ENCODE peak calls at places on chromosomes 6 and 20, in nine cellular contexts. H, O, M, V, L, E, C, N and B are unnamed samples.

GRCh38 chr20:59428006-59428405 is 127.6 kb downstream of the EDN3 start:
- DNase-seq in H (no peak), O (no peak), M (no peak), V (no peak), L (no peak), E (no peak), C (no peak), N (no peak), B (no peak)

GRCh38 chr6:53979468-53980067 is 131.7 kb upstream of the MLIP start:
- DNase-seq in H (peak), O (peak), M (no peak), V (no peak), L (peak), E (peak), C (peak), N (no peak), B (no peak)

GRCh38 chr6:106973841-106974336 is 640 bp downstream of the CD24 start:
- DNase-seq in H (peak), O (peak), M (no peak), V (no peak), L (no peak), E (no peak), C (peak), N (peak), B (no peak)

GRCh38 chr20:18743665-18744440 is 69.7 kb upstream of the SCP2D1 start:
- DNase-seq in H (peak), O (no peak), M (no peak), V (no peak), L (no peak), E (no peak), C (peak), N (no peak), B (no peak)

GRCh38 chr20:31497838-31498540 is 16.3 kb upstream of the HM13 start:
- DNase-seq in H (no peak), O (no peak), M (no peak), V (peak), L (peak), E (no peak), C (no peak), N (no peak), B (no peak)

GRCh38 chr6:11414564-11414963 is 123.0 kb upstream of the TMEM170B start:
- DNase-seq in H (peak), O (peak), M (no peak), V (no peak), L (no peak), E (no peak), C (peak), N (no peak), B (no peak)

GRCh38 chr20:25259358-25259757 is 11.5 kb downstream of the PYGB start:
- DNase-seq in H (no peak), O (no peak), M (peak), V (no peak), L (no peak), E (no peak), C (no peak), N (no peak), B (no peak)

GRCh38 chr20:59736366-59736765 is 132.0 kb downstream of the PHACTR3 start:
- DNase-seq in H (no peak), O (no peak), M (no peak), V (no peak), L (no peak), E (no peak), C (no peak), N (no peak), B (no peak)

GRCh38 chr6:106631356-106631755 is 2.0 kb downstream of the QRSL1 start:
- DNase-seq in H (peak), O (no peak), M (no peak), V (no peak), L (peak), E (no peak), C (no peak), N (no peak), B (no peak)

GRCh38 chr6:679282-679681 is 13.7 kb downstream of the EXOC2 start:
- DNase-seq in H (no peak), O (no peak), M (no peak), V (no peak), L (peak), E (no peak), C (no peak), N (no peak), B (no peak)

GRCh38 chr20:22846829-22847228 is 188.3 kb upstream of the SSTR4 start:
- DNase-seq in H (no peak), O (no peak), M (no peak), V (no peak), L (no peak), E (no peak), C (no peak), N (no peak), B (no peak)

GRCh38 chr20:9112541-9113515 is 43.9 kb downstream of the PLCB4 start:
- DNase-seq in H (no peak), O (no peak), M (no peak), V (no peak), L (peak), E (no peak), C (peak), N (no peak), B (no peak)

GRCh38 chr6:12137480-12137879 is 125.4 kb downstream of the HIVEP1 start:
- DNase-seq in H (peak), O (no peak), M (peak), V (peak), L (peak), E (no peak), C (no peak), N (no peak), B (no peak)

GRCh38 chr6:30818426-30818841 is 65.9 kb upstream of the DDR1 start:
- DNase-seq in H (peak), O (no peak), M (no peak), V (no peak), L (peak), E (no peak), C (peak), N (no peak), B (no peak)

GRCh38 chr6:53811082-53811481 is 16.3 kb downstream of the LRRC1 start:
- DNase-seq in H (peak), O (peak), M (peak), V (no peak), L (no peak), E (no peak), C (no peak), N (no peak), B (no peak)

GRCh38 chr20:48897298-48898044 is 24.0 kb upstream of the ARFGEF2 start:
- DNase-seq in H (peak), O (no peak), M (no peak), V (no peak), L (peak), E (peak), C (peak), N (no peak), B (no peak)

GRCh38 chr6:33861722-33862121 is 57.9 kb upstream of the MLN start:
- DNase-seq in H (no peak), O (peak), M (no peak), V (no peak), L (no peak), E (no peak), C (no peak), N (no peak), B (no peak)

GRCh38 chr20:873875-874607 is 40.5 kb downstream of the FAM110A start:
- DNase-seq in H (no peak), O (no peak), M (no peak), V (no peak), L (no peak), E (no peak), C (no peak), N (peak), B (no peak)

GRCh38 chr20:62583424-62583920 is 58.8 kb upstream of the SLCO4A1 start:
- DNase-seq in H (peak), O (no peak), M (no peak), V (no peak), L (no peak), E (no peak), C (no peak), N (no peak), B (no peak)

GRCh38 chr6:150691463-150691862 is 91.8 kb downstream of the PLEKHG1 start:
- DNase-seq in H (no peak), O (no peak), M (no peak), V (no peak), L (no peak), E (no peak), C (no peak), N (no peak), B (no peak)

GRCh38 chr6:79455446-79455845 is 81.8 kb downstream of the LCA5 start:
- DNase-seq in H (no peak), O (no peak), M (no peak), V (no peak), L (no peak), E (no peak), C (no peak), N (no peak), B (no peak)

GRCh38 chr6:39140556-39141191 is 25.7 kb upstream of the SAYSD1 start:
- DNase-seq in H (no peak), O (no peak), M (no peak), V (no peak), L (no peak), E (no peak), C (no peak), N (no peak), B (no peak)

GRCh38 chr20:20606046-20606445 is 106.4 kb downstream of the RALGAPA2 start:
- DNase-seq in H (no peak), O (no peak), M (no peak), V (no peak), L (no peak), E (no peak), C (no peak), N (no peak), B (no peak)

GRCh38 chr6:36634317-36634716 is 40.2 kb downstream of the SRSF3 start:
- DNase-seq in H (no peak), O (no peak), M (no peak), V (no peak), L (no peak), E (no peak), C (no peak), N (peak), B (no peak)

GRCh38 chr20:50320910-50321796 is 130.5 kb downstream of the CEBPB start:
- DNase-seq in H (peak), O (no peak), M (peak), V (peak), L (peak), E (no peak), C (peak), N (peak), B (no peak)

DNA sequence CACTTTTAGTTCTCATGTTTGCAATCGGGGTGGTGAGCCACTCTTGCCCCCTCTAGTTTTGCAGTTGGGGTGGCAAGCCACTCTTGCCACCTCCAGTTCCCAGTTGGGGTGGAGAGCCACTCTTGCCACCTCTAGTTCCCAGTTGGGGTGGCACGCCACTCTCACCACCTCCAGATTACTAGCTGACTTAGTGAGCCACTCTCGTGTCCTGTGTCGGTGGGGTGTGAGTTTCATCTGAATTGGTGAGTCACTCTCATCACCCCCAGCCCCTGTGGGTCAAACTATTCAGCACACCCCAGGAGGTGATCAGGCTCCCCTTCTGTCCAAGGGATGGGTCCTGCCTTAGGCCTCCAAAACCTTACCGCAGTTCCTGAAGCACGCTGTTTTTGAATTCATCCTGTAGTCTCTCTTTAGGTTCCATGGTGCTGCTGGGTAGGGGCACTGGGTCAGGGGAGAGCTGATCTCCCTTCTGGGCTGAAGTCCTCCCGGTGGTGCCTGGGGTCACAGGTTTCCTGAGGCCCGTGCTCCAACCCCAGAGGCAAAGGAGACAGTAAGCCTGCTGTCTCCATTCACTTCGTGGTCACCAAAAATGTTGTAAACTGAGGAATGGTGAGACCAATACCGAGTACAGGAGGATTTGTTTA is 224.2 kb upstream of the SYNCRIP start:
- DNase-seq in H (no peak), O (no peak), M (no peak), V (no peak), L (no peak), E (no peak), C (no peak), N (no peak), B (no peak)
- H3K27ac ChIP-seq in H (peak), O (no peak), M (peak), V (no peak), L (no peak), E (no peak), C (no peak), N (no peak), B (no peak)

DNA sequence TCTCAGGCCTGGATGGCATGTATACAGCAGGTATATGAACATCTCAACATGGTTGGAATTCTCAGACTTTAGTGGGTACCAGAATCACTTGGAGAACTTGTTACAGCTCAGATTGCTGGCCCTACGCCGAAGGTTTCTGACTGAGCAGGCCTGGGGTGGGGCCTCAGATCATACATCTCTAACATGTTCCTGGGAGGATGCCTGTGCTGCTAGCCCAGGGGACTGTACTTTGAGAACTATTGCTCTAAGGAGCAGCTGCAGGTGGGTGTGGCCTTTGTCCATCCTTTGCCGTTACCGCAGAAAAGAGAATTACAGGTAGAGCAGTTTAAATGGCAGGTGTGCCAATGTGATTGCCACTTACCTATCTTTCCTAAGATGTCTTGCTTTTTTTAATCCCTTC is 310.5 kb upstream of the JAG1 start:
- DNase-seq in H (no peak), O (no peak), M (peak), V (no peak), L (no peak), E (no peak), C (no peak), N (no peak), B (no peak)
- H3K27ac ChIP-seq in H (no peak), O (no peak), M (no peak), V (peak), L (no peak), E (no peak), C (no peak), N (no peak), B (no peak)

DNA sequence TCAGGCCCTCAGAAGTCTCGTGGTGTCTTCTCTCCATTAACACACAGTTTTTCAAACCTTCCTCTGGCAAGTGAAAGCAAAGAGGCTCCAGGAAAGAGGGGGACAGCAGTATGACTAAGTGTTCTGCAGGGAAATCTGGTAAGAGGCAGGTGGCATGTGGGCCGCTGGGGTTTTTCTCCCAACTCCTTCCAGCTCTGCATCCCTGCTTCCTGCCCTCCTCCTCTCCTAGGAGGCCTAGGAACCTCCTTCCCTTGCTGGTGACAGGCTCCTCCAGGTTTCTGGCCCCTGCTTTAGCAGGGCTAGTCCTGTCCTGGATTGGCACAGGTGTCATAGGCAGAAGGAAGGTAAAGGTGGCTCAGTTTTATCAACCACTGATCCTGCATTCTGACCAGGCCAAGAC is 7.6 kb upstream of the ITCH start:
- DNase-seq in H (no peak), O (no peak), M (no peak), V (no peak), L (no peak), E (no peak), C (no peak), N (no peak), B (no peak)
- H3K27ac ChIP-seq in H (no peak), O (no peak), M (no peak), V (no peak), L (no peak), E (no peak), C (no peak), N (no peak), B (no peak)

GRCh38 chr6:7085911-7086310 is 21.9 kb upstream of the RREB1 start:
- DNase-seq in H (peak), O (no peak), M (peak), V (peak), L (no peak), E (no peak), C (no peak), N (no peak), B (no peak)
- H3K27ac ChIP-seq in H (no peak), O (no peak), M (peak), V (no peak), L (no peak), E (no peak), C (no peak), N (peak), B (no peak)

GRCh38 chr6:110325197-110325596 is 33.0 kb downstream of the METTL24 start:
- DNase-seq in H (peak), O (no peak), M (peak), V (no peak), L (peak), E (no peak), C (no peak), N (no peak), B (no peak)

GRCh38 chr6:110329729-110330436 is 28.3 kb downstream of the METTL24 start:
- DNase-seq in H (peak), O (no peak), M (peak), V (no peak), L (peak), E (no peak), C (no peak), N (no peak), B (no peak)

GRCh38 chr6:110329348-110329728 is 28.8 kb downstream of the METTL24 start:
- DNase-seq in H (no peak), O (no peak), M (no peak), V (no peak), L (peak), E (no peak), C (no peak), N (no peak), B (no peak)

GRCh38 chr6:110328231-110328630 is 29.9 kb downstream of the METTL24 start:
- DNase-seq in H (no peak), O (no peak), M (no peak), V (no peak), L (peak), E (no peak), C (no peak), N (no peak), B (no peak)

GRCh38 chr6:110326609-110327008 is 31.5 kb downstream of the METTL24 start:
- DNase-seq in H (no peak), O (no peak), M (no peak), V (no peak), L (no peak), E (no peak), C (no peak), N (no peak), B (no peak)
- H3K27ac ChIP-seq in H (no peak), O (no peak), M (peak), V (no peak), L (no peak), E (no peak), C (no peak), N (no peak), B (no peak)

GRCh38 chr20:13765299-13765698 is 19.4 kb downstream of the ESF1 start:
- DNase-seq in H (no peak), O (no peak), M (no peak), V (no peak), L (peak), E (no peak), C (no peak), N (no peak), B (no peak)

GRCh38 chr20:13772529-13772928 is 12.2 kb downstream of the ESF1 start:
- DNase-seq in H (peak), O (no peak), M (no peak), V (no peak), L (peak), E (no peak), C (no peak), N (no peak), B (no peak)

GRCh38 chr20:13771853-13772453 is 12.8 kb downstream of the ESF1 start:
- DNase-seq in H (peak), O (peak), M (no peak), V (no peak), L (peak), E (no peak), C (peak), N (no peak), B (no peak)

GRCh38 chr20:13765868-13766416 is 18.8 kb downstream of the ESF1 start:
- DNase-seq in H (no peak), O (no peak), M (no peak), V (no peak), L (no peak), E (no peak), C (no peak), N (no peak), B (no peak)

GRCh38 chr20:13770141-13770540 is 14.6 kb downstream of the ESF1 start:
- DNase-seq in H (no peak), O (no peak), M (no peak), V (no peak), L (no peak), E (no peak), C (no peak), N (no peak), B (no peak)
- H3K27ac ChIP-seq in H (no peak), O (no peak), M (no peak), V (no peak), L (no peak), E (no peak), C (no peak), N (no peak), B (no peak)

GRCh38 chr6:2433686-2434085 is 188.3 kb upstream of the GMDS start:
- DNase-seq in H (no peak), O (no peak), M (no peak), V (no peak), L (no peak), E (no peak), C (no peak), N (peak), B (no peak)
- H3K27ac ChIP-seq in H (peak), O (no peak), M (no peak), V (no peak), L (no peak), E (no peak), C (no peak), N (no peak), B (no peak)

DNA sequence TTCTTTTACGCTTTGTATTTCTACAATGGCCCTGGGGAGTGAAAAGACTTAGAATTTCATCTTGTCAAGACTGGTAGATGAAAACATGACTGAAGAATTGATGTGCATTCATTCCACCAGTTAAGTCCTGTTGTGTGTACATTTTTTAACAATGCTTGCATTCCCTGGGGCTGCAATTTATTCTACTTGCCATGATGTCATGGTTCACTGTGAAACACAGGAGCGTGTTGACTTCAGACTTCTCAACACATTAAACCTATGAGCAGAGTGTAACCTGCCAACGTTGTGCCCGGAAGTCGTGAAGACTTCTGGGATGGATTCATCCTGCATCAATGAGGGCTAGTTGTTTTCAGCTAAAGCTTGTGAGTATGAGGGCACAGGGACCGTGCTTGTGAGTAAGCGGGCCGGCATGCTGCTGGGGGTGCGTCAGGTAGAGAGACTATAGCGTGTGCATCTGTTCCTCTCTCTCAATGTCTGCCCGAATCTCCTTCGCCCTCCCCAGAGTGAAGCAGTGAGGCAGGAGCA is 26.3 kb upstream of the RIMS4 start:
- DNase-seq in H (no peak), O (no peak), M (no peak), V (no peak), L (no peak), E (no peak), C (no peak), N (no peak), B (no peak)
- H3K27ac ChIP-seq in H (no peak), O (no peak), M (no peak), V (no peak), L (no peak), E (no peak), C (no peak), N (no peak), B (no peak)